ENCODE peak calls at places on chromosomes 16 and 17, in ten cellular contexts. H, N, T, A, E, K, Q, G, P and V are unnamed samples.

GRCh38 chr16:81598083-81598482 is 153.5 kb downstream of the CMIP start:
- DNase-seq in H (no peak), N (no peak), T (no peak), A (peak), E (no peak), K (no peak), Q (no peak), G (no peak), P (no peak), V (no peak)

GRCh38 chr16:55264949-55265348 is 59.1 kb upstream of the IRX6 start:
- DNase-seq in H (no peak), N (no peak), T (no peak), A (no peak), E (no peak), K (no peak), Q (no peak), G (no peak), P (no peak), V (no peak)

GRCh38 chr16:79100456-79100855 is 500.1 kb downstream of the MAF start:
- DNase-seq in H (no peak), N (no peak), T (no peak), A (no peak), E (no peak), K (no peak), Q (no peak), G (no peak), P (no peak), V (no peak)

GRCh38 chr17:81976332-81977210 is 858 bp upstream of the ASPSCR1 start:
- DNase-seq in H (peak), N (no peak), T (peak), A (no peak), E (no peak), K (no peak), Q (peak), G (peak), P (peak), V (peak)

GRCh38 chr17:82241926-82242697 is 13.3 kb downstream of the SLC16A3 start:
- DNase-seq in H (no peak), N (peak), T (no peak), A (peak), E (no peak), K (no peak), Q (no peak), G (peak), P (peak), V (no peak)

GRCh38 chr17:50348522-50349240 is 2.8 kb downstream of the XYLT2 start:
- DNase-seq in H (no peak), N (no peak), T (peak), A (no peak), E (no peak), K (no peak), Q (no peak), G (no peak), P (no peak), V (no peak)

GRCh38 chr17:75412455-75413317 is 7.2 kb upstream of the GRB2 start:
- DNase-seq in H (peak), N (peak), T (peak), A (no peak), E (no peak), K (peak), Q (peak), G (peak), P (peak), V (no peak)

GRCh38 chr16:89507219-89507833 is 877 bp upstream of the SPG7 start:
- DNase-seq in H (no peak), N (no peak), T (no peak), A (no peak), E (no peak), K (no peak), Q (no peak), G (peak), P (no peak), V (no peak)

GRCh38 chr16:82192665-82193064 is 22.6 kb upstream of the MPHOSPH6 start:
- DNase-seq in H (no peak), N (no peak), T (no peak), A (no peak), E (no peak), K (no peak), Q (no peak), G (no peak), P (no peak), V (no peak)

GRCh38 chr17:72386619-72387237 is 265.9 kb downstream of the SOX9 start:
- DNase-seq in H (no peak), N (no peak), T (no peak), A (no peak), E (no peak), K (no peak), Q (peak), G (no peak), P (no peak), V (no peak)

GRCh38 chr16:85331685-85332084 is 219.4 kb upstream of the CIBAR2 start:
- DNase-seq in H (no peak), N (no peak), T (peak), A (no peak), E (no peak), K (peak), Q (no peak), G (no peak), P (no peak), V (no peak)

GRCh38 chr17:73365934-73366623 is 54.3 kb upstream of the CDC42EP4 start:
- DNase-seq in H (peak), N (peak), T (no peak), A (peak), E (peak), K (no peak), Q (no peak), G (peak), P (peak), V (peak)

GRCh38 chr17:79814966-79815835 is 18.3 kb upstream of the CBX8 start:
- DNase-seq in H (peak), N (no peak), T (no peak), A (no peak), E (no peak), K (no peak), Q (no peak), G (no peak), P (no peak), V (peak)

GRCh38 chr16:29230671-29231091 is 175.8 kb downstream of the NPIPB11 start:
- DNase-seq in H (no peak), N (no peak), T (no peak), A (no peak), E (no peak), K (no peak), Q (no peak), G (no peak), P (no peak), V (peak)

GRCh38 chr17:74712301-74712700 is 422 bp downstream of the CD300LF start:
- DNase-seq in H (no peak), N (no peak), T (no peak), A (no peak), E (no peak), K (no peak), Q (no peak), G (no peak), P (no peak), V (no peak)

GRCh38 chr17:49260011-49260921 is 29.7 kb upstream of the PHOSPHO1 start:
- DNase-seq in H (peak), N (peak), T (peak), A (peak), E (peak), K (peak), Q (peak), G (peak), P (peak), V (peak)

GRCh38 chr17:47363171-47363570 is 39.4 kb downstream of the EFCAB13 start:
- DNase-seq in H (no peak), N (no peak), T (no peak), A (no peak), E (no peak), K (no peak), Q (no peak), G (no peak), P (no peak), V (no peak)

GRCh38 chr16:56793504-56793903 is 63.6 kb downstream of the NUP93 start:
- DNase-seq in H (peak), N (no peak), T (no peak), A (no peak), E (no peak), K (no peak), Q (peak), G (no peak), P (no peak), V (no peak)

GRCh38 chr16:23920899-23921298 is 85.1 kb downstream of the PRKCB start:
- DNase-seq in H (no peak), N (no peak), T (no peak), A (no peak), E (no peak), K (no peak), Q (no peak), G (no peak), P (no peak), V (no peak)

GRCh38 chr17:63490321-63490720 is 13.5 kb downstream of the ACE start:
- DNase-seq in H (peak), N (no peak), T (no peak), A (peak), E (no peak), K (no peak), Q (no peak), G (no peak), P (no peak), V (peak)

GRCh38 chr17:15265131-15265530 is at the start of gene PMP22:
- DNase-seq in H (peak), N (no peak), T (no peak), A (no peak), E (peak), K (no peak), Q (no peak), G (peak), P (peak), V (no peak)

GRCh38 chr17:43858201-43858600 is 11.2 kb downstream of the CD300LG start:
- DNase-seq in H (no peak), N (no peak), T (peak), A (no peak), E (no peak), K (no peak), Q (no peak), G (no peak), P (no peak), V (no peak)

GRCh38 chr17:51087072-51087757 is 33.5 kb downstream of the SPAG9 start:
- DNase-seq in H (no peak), N (no peak), T (no peak), A (no peak), E (no peak), K (no peak), Q (no peak), G (no peak), P (no peak), V (no peak)

GRCh38 chr17:29610395-29610794 is 12.3 kb downstream of the CORO6 start:
- DNase-seq in H (no peak), N (no peak), T (no peak), A (no peak), E (no peak), K (no peak), Q (no peak), G (no peak), P (no peak), V (no peak)

GRCh38 chr17:1224330-1224729 is 44.5 kb upstream of the ABR start:
- DNase-seq in H (no peak), N (no peak), T (peak), A (no peak), E (no peak), K (no peak), Q (no peak), G (no peak), P (no peak), V (no peak)

GRCh38 chr16:86016201-86016965 is 117.4 kb downstream of the IRF8 start:
- DNase-seq in H (peak), N (peak), T (peak), A (no peak), E (no peak), K (peak), Q (peak), G (peak), P (no peak), V (no peak)

GRCh38 chr16:72072514-72073342 is 9.7 kb downstream of the HPR start:
- DNase-seq in H (peak), N (peak), T (no peak), A (no peak), E (no peak), K (no peak), Q (no peak), G (peak), P (no peak), V (no peak)

GRCh38 chr17:10526517-10526916 is 8.2 kb upstream of the MYH1 start:
- DNase-seq in H (no peak), N (no peak), T (no peak), A (no peak), E (no peak), K (no peak), Q (no peak), G (peak), P (no peak), V (no peak)

GRCh38 chr17:7559307-7560171 is 989 bp downstream of the TNFSF13 start:
- DNase-seq in H (peak), N (peak), T (peak), A (no peak), E (no peak), K (no peak), Q (no peak), G (no peak), P (no peak), V (no peak)

GRCh38 chr17:58329035-58329807 is 626 bp upstream of the TSPOAP1 start:
- DNase-seq in H (no peak), N (no peak), T (peak), A (peak), E (no peak), K (no peak), Q (no peak), G (no peak), P (no peak), V (peak)

GRCh38 chr16:30509081-30509480 is 17.3 kb downstream of the ZNF768 start:
- DNase-seq in H (no peak), N (no peak), T (no peak), A (no peak), E (no peak), K (no peak), Q (no peak), G (no peak), P (no peak), V (no peak)

GRCh38 chr16:27841061-27841801 is 222.3 kb downstream of the GSG1L start:
- DNase-seq in H (no peak), N (no peak), T (peak), A (no peak), E (no peak), K (no peak), Q (no peak), G (no peak), P (no peak), V (no peak)

GRCh38 chr17:18981642-18982424 is 22.7 kb downstream of the FAM83G start:
- DNase-seq in H (peak), N (no peak), T (peak), A (no peak), E (no peak), K (peak), Q (peak), G (no peak), P (no peak), V (no peak)

GRCh38 chr17:12388206-12388605 is 277.5 kb upstream of the MYOCD start:
- DNase-seq in H (no peak), N (no peak), T (no peak), A (no peak), E (no peak), K (no peak), Q (peak), G (no peak), P (no peak), V (no peak)

GRCh38 chr16:53766304-53767016 is 62.5 kb downstream of the FTO start:
- DNase-seq in H (no peak), N (no peak), T (peak), A (no peak), E (no peak), K (no peak), Q (no peak), G (no peak), P (no peak), V (no peak)

DNA sequence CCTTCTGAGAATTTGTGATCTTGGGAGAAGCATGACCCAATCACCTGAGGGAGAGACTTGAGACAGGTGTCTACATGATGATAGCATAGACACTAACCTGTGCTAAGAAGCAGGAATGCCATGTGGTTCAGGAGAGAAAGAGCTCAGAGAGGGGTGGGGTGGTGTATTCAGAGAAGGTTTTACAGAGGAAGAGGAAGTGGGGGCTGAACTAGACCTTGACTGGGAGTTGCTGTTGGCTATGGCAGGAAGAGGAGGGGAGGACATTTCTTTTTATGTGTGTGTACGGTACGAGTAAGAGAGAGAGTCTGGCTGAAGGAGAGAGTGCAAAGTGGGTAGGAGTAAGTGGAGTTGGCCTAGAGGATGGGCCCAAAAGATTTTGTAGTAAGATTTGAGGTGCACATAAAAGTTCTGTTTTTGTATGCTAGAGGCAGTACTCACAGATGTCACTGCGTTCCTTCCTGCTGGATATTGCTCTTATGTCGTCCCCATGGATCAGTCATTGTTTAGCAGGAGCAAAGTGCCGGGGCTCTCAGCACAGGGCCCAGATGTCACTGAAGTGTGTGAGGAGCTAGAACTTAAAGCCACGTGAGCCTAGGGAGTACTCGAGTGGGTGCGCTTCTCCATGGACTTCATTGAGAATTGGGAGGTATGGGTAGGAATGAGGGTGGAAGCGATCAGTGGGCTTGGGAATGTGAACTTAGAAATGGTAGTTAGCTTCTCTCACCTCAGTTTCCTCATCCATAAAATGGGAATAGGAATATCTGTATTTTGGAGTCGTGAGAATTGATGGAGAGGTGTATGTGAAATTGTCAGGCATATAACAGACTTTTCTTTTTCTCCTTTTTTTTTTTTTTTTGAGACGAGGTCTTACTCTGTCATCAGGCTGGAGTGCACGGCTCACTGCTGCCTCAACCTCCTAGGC is 22.1 kb downstream of the SLC7A6 start:
- DNase-seq in H (no peak), N (no peak), T (no peak), A (no peak), E (no peak), K (no peak), Q (no peak), G (no peak), P (no peak), V (no peak)
- H3K27ac ChIP-seq in H (no peak), N (no peak), T (peak), A (peak), E (peak), K (no peak), Q (no peak), G (no peak), P (no peak), V (peak)

DNA sequence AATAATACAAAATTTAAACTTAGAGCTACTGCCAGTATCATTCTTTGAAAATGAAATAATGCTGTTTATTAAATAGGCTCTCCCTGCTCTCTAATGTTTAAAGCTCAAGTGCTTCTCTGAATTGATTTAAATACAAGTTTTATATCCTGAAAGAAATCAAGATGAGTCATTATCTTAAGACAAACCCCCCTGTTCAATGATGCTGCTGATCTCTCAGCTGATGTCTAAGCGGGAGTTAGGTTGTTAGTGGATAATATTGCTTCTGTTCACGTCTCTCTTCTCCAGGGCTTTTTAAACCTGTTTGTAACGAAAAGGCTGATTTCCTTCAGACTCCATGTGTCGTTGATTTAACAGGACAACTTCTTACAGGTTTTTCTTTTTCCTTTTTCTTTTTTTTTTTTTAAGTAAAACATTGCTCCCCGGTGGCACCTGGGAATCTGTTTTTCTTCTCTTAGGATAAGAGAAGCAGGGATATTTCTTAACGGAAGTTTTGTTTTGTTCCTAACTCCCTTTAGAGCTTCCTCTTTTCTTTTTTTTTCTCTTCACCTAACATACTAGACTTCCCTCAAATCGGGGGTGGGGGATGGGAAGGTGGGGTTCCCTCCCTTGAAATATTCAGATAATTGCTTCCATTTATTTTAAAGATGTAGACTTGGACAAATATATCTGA is 804 bp upstream of the LYRM9 start:
- DNase-seq in H (no peak), N (no peak), T (no peak), A (no peak), E (no peak), K (no peak), Q (no peak), G (no peak), P (no peak), V (no peak)
- TF ChIP-seq POLR2A in H (no peak), N (no peak), T (no peak), A (no peak), E (no peak), K (no peak), Q (no peak), G (no peak), P (no peak), V (no peak)

DNA sequence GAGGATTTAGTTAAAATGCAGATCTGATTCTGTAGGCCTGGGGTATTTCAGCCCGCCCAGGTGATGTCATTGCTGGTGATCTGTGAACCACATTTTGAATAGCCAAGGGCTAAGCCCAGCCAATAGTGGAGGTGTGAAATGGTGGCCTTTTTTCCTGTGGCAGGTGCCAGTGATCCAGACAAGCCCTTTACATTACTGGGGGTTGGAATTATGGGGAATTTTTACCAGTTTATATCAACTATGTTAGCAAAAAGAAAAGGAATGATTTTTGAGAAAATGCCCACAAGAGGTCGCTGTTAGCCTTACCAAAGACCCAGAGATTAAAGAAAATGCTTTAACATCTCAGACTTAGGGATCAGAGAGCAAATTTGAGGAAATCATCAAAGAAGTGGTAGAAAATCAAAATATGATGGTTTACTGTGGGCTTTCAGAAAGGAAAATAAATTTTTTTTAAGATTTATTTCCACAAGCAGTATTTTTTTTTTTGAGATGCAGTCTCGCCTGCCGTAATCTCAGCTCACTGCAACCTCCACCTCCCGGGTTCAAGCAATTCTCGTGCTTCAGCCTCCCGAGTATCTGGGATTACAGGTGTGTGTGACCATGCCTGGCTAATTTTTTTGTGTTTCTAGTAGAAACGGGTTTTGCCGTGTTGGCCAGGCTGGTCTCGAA is 3.9 kb downstream of the VPS35L start:
- DNase-seq in H (no peak), N (no peak), T (peak), A (no peak), E (no peak), K (peak), Q (peak), G (no peak), P (no peak), V (no peak)
- H3K27ac ChIP-seq in H (no peak), N (no peak), T (no peak), A (no peak), E (no peak), K (no peak), Q (no peak), G (no peak), P (no peak), V (no peak)

DNA sequence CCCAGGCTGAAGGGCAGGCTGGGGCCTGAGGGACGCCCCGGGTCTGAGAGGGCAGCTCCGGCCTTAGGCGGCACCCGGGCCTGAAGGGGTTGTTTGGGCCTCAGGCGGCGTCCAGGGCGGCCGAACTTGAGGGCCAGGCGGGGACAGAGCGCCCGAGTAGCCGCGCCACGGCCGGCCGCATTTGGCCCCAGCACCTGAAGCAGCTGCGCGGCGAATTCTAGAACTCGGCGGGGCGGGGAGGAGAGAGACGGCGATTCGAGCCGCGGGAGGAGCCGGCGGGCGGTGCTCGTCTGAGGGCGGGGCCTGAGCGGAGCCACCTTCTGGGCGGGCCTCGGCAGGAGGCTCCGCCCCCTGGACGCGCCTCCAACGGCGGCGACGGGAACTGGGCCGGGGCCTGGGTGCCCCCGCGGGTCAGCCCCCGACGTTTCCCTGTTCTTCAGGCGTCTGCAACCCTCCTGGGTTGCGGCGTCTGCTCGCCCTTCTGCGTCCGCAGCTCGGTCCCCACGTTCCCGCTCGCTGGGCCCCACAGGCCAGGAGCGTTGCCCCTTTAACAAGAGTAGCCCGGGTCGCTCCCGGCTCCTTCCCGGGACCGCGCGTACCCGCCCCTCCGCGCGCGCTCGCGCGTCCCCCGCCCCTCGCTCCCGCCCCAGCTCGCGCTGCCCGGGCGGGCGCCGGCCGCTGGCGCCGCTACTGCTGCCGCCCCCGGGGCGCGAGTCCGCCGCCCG is at the start of the genes INCA1 and KIF1C:
- DNase-seq in H (peak), N (peak), T (peak), A (peak), E (peak), K (peak), Q (peak), G (peak), P (peak), V (peak)
- TF ChIP-seq POLR2A in H (peak), N (peak), T (peak), A (peak), E (peak), K (no peak), Q (peak), G (peak), P (peak), V (peak)